ENCODE peak calls at places on chromosomes 4 and X, in six cellular contexts. C, P, L, A, I and K are unnamed samples.
A peak's percentile ranks its signal among the peaks of the same experiment; 100 is the strongest.

GRCh38 chr4:85591361-85592098 is 116.6 kb downstream of the ARHGAP24 start:
- DNase-seq in P (no peak), I (no peak), C (no peak), A (no peak), L (no peak), K (no peak)

GRCh38 chr4:100240008-100240407 is 49.7 kb upstream of the DDIT4L start:
- DNase-seq in C (peak; percentile 13), P (no peak), I (peak; percentile 10), L (no peak), A (no peak), K (no peak)

GRCh38 chr4:8543623-8544022 is 36.6 kb upstream of the GPR78 start:
- DNase-seq in L (no peak), I (no peak), P (no peak), A (no peak), C (no peak), K (no peak)

GRCh38 chrX:100410083-100410590 is at the start of gene PCDH19:
- DNase-seq in I (peak; percentile 60), A (peak; percentile 87), L (peak; percentile 17), P (no peak), C (peak; percentile 65), K (no peak)

GRCh38 chrX:120308959-120309872 is 2.0 kb downstream of the TMEM255A start:
- DNase-seq in I (peak; percentile 31), C (peak; percentile 57), L (peak; percentile 14), P (peak; percentile 38), A (peak; percentile 84), K (no peak)

GRCh38 chr4:102438873-102439614 is 62.1 kb upstream of the NFKB1 start:
- DNase-seq in A (no peak), C (peak; percentile 96), I (no peak), L (peak; percentile 93), P (no peak), K (no peak)

GRCh38 chr4:102246416-102246815 is 98.9 kb downstream of the SLC39A8 start:
- DNase-seq in P (no peak), L (no peak), C (no peak), I (no peak), A (no peak), K (no peak)

GRCh38 chr4:70667710-70668535 is 1.6 kb upstream of the JCHAIN start:
- DNase-seq in I (no peak), P (no peak), L (peak; percentile 45), C (peak; percentile 81), A (no peak), K (no peak)

GRCh38 chr4:176377705-176378302 is 58.0 kb downstream of the SPCS3 start:
- DNase-seq in P (no peak), C (peak; percentile 44), L (peak; percentile 43), I (no peak), A (no peak), K (no peak)

GRCh38 chrX:139826065-139827044 is 106.5 kb downstream of the ATP11C start:
- DNase-seq in C (peak; percentile 44), P (no peak), A (no peak), I (no peak), L (peak; percentile 83), K (no peak)

GRCh38 chrX:153669901-153670731 is 3.5 kb downstream of the PNCK start:
- DNase-seq in C (no peak), L (no peak), I (no peak), P (no peak), A (no peak), K (no peak)

GRCh38 chrX:49308604-49309269 is 5.3 kb downstream of the GAGE10 start:
- DNase-seq in I (no peak), P (no peak), A (no peak), L (no peak), C (peak; percentile 55), K (no peak)

GRCh38 chr4:169222768-169223167 is 48.0 kb downstream of the SH3RF1 start:
- DNase-seq in I (no peak), C (no peak), L (no peak), P (no peak), A (no peak), K (no peak)

GRCh38 chr4:169228076-169228475 is 42.7 kb downstream of the SH3RF1 start:
- DNase-seq in I (no peak), A (no peak), C (no peak), P (no peak), L (no peak), K (no peak)

GRCh38 chr4:169226565-169226964 is 44.2 kb downstream of the SH3RF1 start:
- DNase-seq in C (no peak), I (no peak), L (no peak), A (no peak), P (no peak), K (no peak)

GRCh38 chr4:169225058-169225751 is 45.6 kb downstream of the SH3RF1 start:
- DNase-seq in P (no peak), C (peak; percentile 96), L (peak; percentile 98), A (no peak), I (no peak), K (no peak)

GRCh38 chr4:169225812-169226211 is 44.9 kb downstream of the SH3RF1 start:
- DNase-seq in A (no peak), P (no peak), C (peak; percentile 25), I (no peak), L (peak; percentile 60), K (no peak)
- H3K4me3 ChIP-seq in A (no peak overlapping the region), P (no peak overlapping the region), C (no peak overlapping the region), I (no peak overlapping the region), L (no peak overlapping the region), K (no peak overlapping the region)

GRCh38 chr4:86592553-86593249 is 1.4 kb upstream of the PTPN13 start:
- DNase-seq in I (no peak), P (no peak), C (no peak), L (peak; percentile 6), A (no peak), K (no peak)

GRCh38 chr4:86593726-86594558 is at the start of gene PTPN13:
- DNase-seq in A (peak; percentile 99), C (peak; percentile 99), L (peak; percentile 98), I (peak; percentile 95), P (peak; percentile 20), K (peak; percentile 99)

GRCh38 chr4:86596802-86597201 is 2.7 kb downstream of the PTPN13 start:
- DNase-seq in I (no peak), C (peak; percentile 22), L (peak; percentile 70), P (no peak), A (no peak), K (no peak)

GRCh38 chr4:86594559-86595425 is 677 bp downstream of the PTPN13 start:
- DNase-seq in A (no peak), C (peak; percentile 84), I (peak; percentile 45), L (peak; percentile 84), P (no peak), K (no peak)

DNA sequence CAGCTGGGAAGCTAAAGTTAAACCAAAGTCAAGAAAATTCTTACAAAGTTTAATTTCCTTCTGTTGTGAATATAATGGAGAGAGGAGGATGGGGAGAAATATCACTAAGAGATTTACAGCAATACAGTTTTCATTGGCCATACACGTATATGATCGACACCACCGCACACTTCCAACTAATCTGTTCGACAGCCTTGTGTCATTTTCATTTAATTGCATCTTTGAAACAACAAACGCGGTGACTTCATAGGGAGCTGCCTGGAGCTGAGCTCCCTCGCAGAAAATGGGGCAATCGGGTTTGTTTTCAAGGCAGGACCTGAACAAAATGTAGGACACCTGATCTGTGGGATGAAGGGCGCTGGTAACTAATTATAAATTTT is 1.3 kb downstream of the PTPN13 start:
- DNase-seq in L (peak; percentile 30), P (no peak), I (no peak), A (no peak), C (peak; percentile 49), K (no peak)
- H3K4me1 ChIP-seq in L (peaks cover 2% of the 10 kb centered on the region), P (peaks cover 10% of the 10 kb centered on the region), I (no peaks in the 10 kb centered on the region), A (no peaks in the 10 kb centered on the region), C (peaks cover 38% of the 10 kb centered on the region), K (no peaks in the 10 kb centered on the region)

GRCh38 chr4:48015216-48015615 is 1.3 kb downstream of the CNGA1 start:
- DNase-seq in L (no peak), I (no peak), P (no peak), A (no peak), C (no peak), K (no peak)
- H3K4me3 ChIP-seq in L (no peak overlapping the region), I (no peak overlapping the region), P (no peak overlapping the region), A (no peak overlapping the region), C (no peak overlapping the region), K (no peak overlapping the region)

GRCh38 chrX:88558421-88558820 is 188.6 kb upstream of the CPXCR1 start:
- DNase-seq in P (no peak), L (no peak), C (no peak), I (no peak), A (no peak), K (no peak)
- H3K4me1 ChIP-seq in P (no peaks in the 10 kb centered on the region), L (no peaks in the 10 kb centered on the region), C (peaks cover 17% of the 10 kb centered on the region), I (no peaks in the 10 kb centered on the region), A (no peaks in the 10 kb centered on the region), K (no peaks in the 10 kb centered on the region)

GRCh38 chrX:18748499-18748898 is 41.1 kb downstream of the PPEF1 start:
- DNase-seq in I (no peak), C (no peak), A (no peak), P (no peak), L (no peak), K (no peak)
- H3K4me3 ChIP-seq in I (no peak overlapping the region), C (no peak overlapping the region), A (no peak overlapping the region), P (no peak overlapping the region), L (no peak overlapping the region), K (no peak overlapping the region)

DNA sequence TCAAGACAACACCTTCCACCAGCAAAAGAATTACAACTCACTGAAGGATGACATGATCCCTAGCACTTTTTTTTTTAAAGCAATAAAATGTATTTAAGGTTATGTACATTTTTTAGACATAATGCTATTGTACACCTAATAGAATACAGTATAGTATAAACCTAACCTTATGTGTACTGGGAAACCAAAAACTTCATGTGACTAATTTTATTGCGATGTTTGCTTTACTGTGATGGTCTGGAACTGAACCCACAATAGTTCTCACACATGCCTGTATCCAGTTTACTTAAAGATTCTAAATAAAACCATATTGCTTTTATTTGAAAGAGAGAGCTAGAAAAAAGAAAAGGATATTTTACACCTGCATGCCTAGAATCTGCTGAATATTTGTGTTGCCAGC is 4.4 kb upstream of the STS start:
- DNase-seq in A (no peak), C (no peak), L (no peak), P (no peak), I (no peak), K (no peak)
- H3K4me1 ChIP-seq in A (peaks cover 4% of the 10 kb centered on the region), C (peaks cover 4% of the 10 kb centered on the region), L (peaks cover 10% of the 10 kb centered on the region), P (peaks cover 8% of the 10 kb centered on the region), I (no peaks in the 10 kb centered on the region), K (no peaks in the 10 kb centered on the region)

GRCh38 chr4:13548984-13549546 is 4.8 kb upstream of the NKX3-2 start:
- DNase-seq in C (peak; percentile 87), P (peak; percentile 60), L (peak; percentile 74), A (no peak), I (peak; percentile 83), K (no peak)
- H3K4me3 ChIP-seq in C (peak overlapping the region; percentile 35), P (peak overlapping the region; percentile 53), L (peak overlapping the region; percentile 48), A (peak overlapping the region; percentile 34), I (peak overlapping the region; percentile 23), K (peak overlapping the region; percentile 26)